ENCODE peak calls at places on chromosomes 13 and 19, in five cellular contexts. One of them, this sample, is unnamed.

GRCh38 chr13:51341232-51341631 is 1.7 kb downstream of the SERPINE3 start:
- DNase-seq in SK-N-SH: no peak
- DNase-seq in tibial artery: no peak
- DNase-seq in CD8-positive, alpha-beta T cell: no peak
- DNase-seq in lung: no peak
- DNase-seq in this sample: no peak

GRCh38 chr13:67372868-67373464 is 142.8 kb upstream of the PCDH9 start:
- DNase-seq in lung: no peak
- DNase-seq in SK-N-SH: no peak
- DNase-seq in tibial artery: no peak
- DNase-seq in CD8-positive, alpha-beta T cell: no peak
- DNase-seq in this sample: no peak

GRCh38 chr13:113413178-113413897 is 40.0 kb downstream of the ADPRHL1 start:
- DNase-seq in lung: no peak
- DNase-seq in tibial artery: peak; percentile 95
- DNase-seq in CD8-positive, alpha-beta T cell: no peak
- DNase-seq in SK-N-SH: no peak
- DNase-seq in this sample: no peak

GRCh38 chr19:42487025-42487797 is 41.1 kb downstream of the CEACAM1 start:
- DNase-seq in CD8-positive, alpha-beta T cell: no peak
- DNase-seq in SK-N-SH: no peak
- DNase-seq in lung: no peak
- DNase-seq in tibial artery: no peak
- DNase-seq in this sample: no peak

GRCh38 chr13:63403726-63404125 is 1988.1 kb upstream of the PCDH20 start:
- DNase-seq in SK-N-SH: no peak
- DNase-seq in CD8-positive, alpha-beta T cell: no peak
- DNase-seq in lung: no peak
- DNase-seq in tibial artery: no peak
- DNase-seq in this sample: no peak

GRCh38 chr19:41001243-41001971 is 10.3 kb downstream of the CYP2B6 start:
- DNase-seq in SK-N-SH: no peak
- DNase-seq in CD8-positive, alpha-beta T cell: no peak
- DNase-seq in tibial artery: no peak
- DNase-seq in lung: no peak
- DNase-seq in this sample: no peak

GRCh38 chr13:35888327-35888940 is 242.7 kb downstream of the DCLK1 start:
- DNase-seq in lung: peak; percentile 15
- DNase-seq in SK-N-SH: peak; percentile 18
- DNase-seq in CD8-positive, alpha-beta T cell: no peak
- DNase-seq in tibial artery: no peak
- DNase-seq in this sample: no peak

GRCh38 chr13:42594577-42595571 is 20.9 kb downstream of the TNFSF11 start:
- DNase-seq in tibial artery: no peak
- DNase-seq in lung: peak; percentile 60
- DNase-seq in SK-N-SH: peak; percentile 58
- DNase-seq in CD8-positive, alpha-beta T cell: no peak
- DNase-seq in this sample: peak; percentile 52

GRCh38 chr19:17655751-17656480 is 32.2 kb downstream of the UNC13A start:
- DNase-seq in CD8-positive, alpha-beta T cell: no peak
- DNase-seq in tibial artery: no peak
- DNase-seq in SK-N-SH: no peak
- DNase-seq in lung: no peak
- DNase-seq in this sample: no peak

GRCh38 chr19:45953676-45954075 is 20.0 kb downstream of the NOVA2 start:
- DNase-seq in tibial artery: no peak
- DNase-seq in SK-N-SH: no peak
- DNase-seq in CD8-positive, alpha-beta T cell: no peak
- DNase-seq in lung: no peak
- DNase-seq in this sample: no peak

GRCh38 chr19:10780368-10780767 is 55.6 kb downstream of the TMED1 start:
- DNase-seq in lung: peak; percentile 65
- DNase-seq in tibial artery: peak; percentile 77
- DNase-seq in CD8-positive, alpha-beta T cell: no peak
- DNase-seq in SK-N-SH: no peak
- DNase-seq in this sample: no peak

GRCh38 chr13:21399741-21400140 is 59.4 kb downstream of the ZDHHC20 start:
- DNase-seq in CD8-positive, alpha-beta T cell: no peak
- DNase-seq in tibial artery: no peak
- DNase-seq in SK-N-SH: no peak
- DNase-seq in lung: no peak
- DNase-seq in this sample: no peak

GRCh38 chr19:43780706-43781525 is at the start of gene KCNN4:
- DNase-seq in CD8-positive, alpha-beta T cell: peak; percentile 29
- DNase-seq in lung: no peak
- DNase-seq in tibial artery: no peak
- DNase-seq in SK-N-SH: no peak
- DNase-seq in this sample: no peak

GRCh38 chr19:44808463-44809371 is at the start of gene BCAM:
- DNase-seq in lung: peak; percentile 69
- DNase-seq in SK-N-SH: peak; percentile 97
- DNase-seq in tibial artery: peak; percentile 89
- DNase-seq in CD8-positive, alpha-beta T cell: no peak
- DNase-seq in this sample: peak; percentile 82
- H3K27ac ChIP-seq in lung: peak within 1 kb of the TSS; percentile 94
- H3K27ac ChIP-seq in SK-N-SH: no peak within 1 kb of the TSS
- H3K27ac ChIP-seq in tibial artery: peak within 1 kb of the TSS; percentile 87
- H3K27ac ChIP-seq in CD8-positive, alpha-beta T cell: no peak within 1 kb of the TSS
- H3K27ac ChIP-seq in this sample: peak within 1 kb of the TSS; percentile 77

DNA sequence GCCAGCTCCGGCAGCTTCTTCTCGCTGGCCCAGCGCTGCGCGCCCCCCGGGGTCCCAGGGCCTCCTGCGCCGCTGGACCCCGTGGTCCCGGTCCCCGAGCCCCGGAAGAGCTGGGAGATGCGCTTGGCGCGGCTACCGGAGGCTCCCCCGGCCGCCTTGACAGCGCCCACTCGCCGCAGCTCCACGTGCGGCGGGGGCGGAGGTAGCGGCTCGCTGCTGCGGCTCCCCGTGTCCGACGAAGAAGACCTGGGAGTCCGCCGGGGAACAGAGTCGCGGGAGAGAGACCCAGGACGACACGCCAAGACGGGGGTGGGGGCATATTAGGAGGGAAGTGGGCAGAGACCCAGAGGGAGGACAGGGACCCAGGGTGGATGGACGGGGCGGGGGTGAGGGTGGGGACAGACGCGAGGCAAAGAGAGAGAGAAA is 997 bp downstream of the RASIP1 start:
- DNase-seq in tibial artery: no peak
- DNase-seq in SK-N-SH: peak; percentile 67
- DNase-seq in CD8-positive, alpha-beta T cell: no peak
- DNase-seq in lung: no peak
- DNase-seq in this sample: no peak
- H3K27ac ChIP-seq in tibial artery: peak overlapping the region; percentile 34
- H3K27ac ChIP-seq in SK-N-SH: no peak overlapping the region
- H3K27ac ChIP-seq in CD8-positive, alpha-beta T cell: no peak overlapping the region
- H3K27ac ChIP-seq in lung: peak overlapping the region; percentile 68
- H3K27ac ChIP-seq in this sample: peak overlapping the region; percentile 73

GRCh38 chr19:2185734-2186070 is 22.0 kb downstream of the DOT1L start:
- DNase-seq in lung: no peak
- DNase-seq in CD8-positive, alpha-beta T cell: no peak
- DNase-seq in SK-N-SH: no peak
- DNase-seq in tibial artery: no peak
- DNase-seq in this sample: no peak
- H3K27ac ChIP-seq in lung: peak overlapping the region; percentile 80
- H3K27ac ChIP-seq in CD8-positive, alpha-beta T cell: no peak overlapping the region
- H3K27ac ChIP-seq in SK-N-SH: no peak overlapping the region
- H3K27ac ChIP-seq in tibial artery: peak overlapping the region; percentile 89
- H3K27ac ChIP-seq in this sample: peak overlapping the region; percentile 77

GRCh38 chr13:101416181-101417042 is at the start of gene NALCN:
- DNase-seq in SK-N-SH: peak; percentile 82
- DNase-seq in tibial artery: peak; percentile 70
- DNase-seq in CD8-positive, alpha-beta T cell: no peak
- DNase-seq in lung: no peak
- DNase-seq in this sample: no peak

GRCh38 chr13:101412076-101412475 is 4.2 kb downstream of the NALCN start:
- DNase-seq in tibial artery: no peak
- DNase-seq in SK-N-SH: no peak
- DNase-seq in lung: no peak
- DNase-seq in CD8-positive, alpha-beta T cell: no peak
- DNase-seq in this sample: no peak

GRCh38 chr13:101415358-101416174 is 742 bp downstream of the NALCN start:
- DNase-seq in CD8-positive, alpha-beta T cell: no peak
- DNase-seq in tibial artery: no peak
- DNase-seq in SK-N-SH: no peak
- DNase-seq in lung: no peak
- DNase-seq in this sample: no peak

GRCh38 chr13:101417501-101417900 is 1.2 kb upstream of the NALCN start:
- DNase-seq in SK-N-SH: no peak
- DNase-seq in lung: no peak
- DNase-seq in tibial artery: no peak
- DNase-seq in CD8-positive, alpha-beta T cell: no peak
- DNase-seq in this sample: no peak

GRCh38 chr13:101417043-101417406 is 717 bp upstream of the NALCN start:
- DNase-seq in lung: no peak
- DNase-seq in SK-N-SH: peak; percentile 51
- DNase-seq in CD8-positive, alpha-beta T cell: no peak
- DNase-seq in tibial artery: no peak
- DNase-seq in this sample: no peak
- H3K27ac ChIP-seq in lung: no peak overlapping the region
- H3K27ac ChIP-seq in SK-N-SH: no peak overlapping the region
- H3K27ac ChIP-seq in CD8-positive, alpha-beta T cell: no peak overlapping the region
- H3K27ac ChIP-seq in tibial artery: peak overlapping the region; percentile 84
- H3K27ac ChIP-seq in this sample: no peak overlapping the region

GRCh38 chr19:48696353-48697010 is 711 bp downstream of the FUT2 start:
- DNase-seq in lung: no peak
- DNase-seq in tibial artery: no peak
- DNase-seq in CD8-positive, alpha-beta T cell: no peak
- DNase-seq in SK-N-SH: no peak
- DNase-seq in this sample: no peak

GRCh38 chr19:48698046-48698445 is 2.3 kb downstream of the FUT2 start:
- DNase-seq in CD8-positive, alpha-beta T cell: no peak
- DNase-seq in SK-N-SH: no peak
- DNase-seq in lung: peak; percentile 52
- DNase-seq in tibial artery: no peak
- DNase-seq in this sample: no peak

DNA sequence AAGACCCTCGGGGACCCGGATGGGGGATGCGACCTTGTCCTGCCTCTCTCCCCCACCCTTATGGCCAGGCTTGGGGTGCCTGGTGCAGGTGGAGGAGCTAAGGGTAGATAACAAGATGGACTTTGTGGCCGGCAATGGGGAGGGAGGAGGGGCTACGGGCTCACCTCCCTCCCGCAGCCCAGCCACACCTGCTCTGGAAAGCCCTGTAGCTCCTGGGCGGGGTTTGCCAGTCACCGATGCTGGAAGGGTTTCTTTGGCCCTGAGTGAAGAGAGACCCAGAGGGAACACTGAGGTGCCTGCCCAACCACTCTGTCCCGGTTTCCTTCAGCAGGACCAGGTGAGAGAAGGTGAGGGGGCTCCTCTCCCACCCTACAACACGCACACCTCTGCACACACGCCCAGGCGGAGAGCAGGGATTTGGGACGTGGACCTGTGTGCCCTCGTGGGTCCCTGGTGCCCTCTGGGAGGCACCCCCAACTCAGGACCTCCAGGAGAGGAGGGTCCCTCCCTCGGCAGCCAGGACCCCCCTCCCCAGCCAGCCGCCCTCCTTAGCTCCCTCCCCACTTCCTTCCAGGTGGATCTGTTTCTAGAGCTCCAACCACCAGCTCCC is at the start of gene FUT2:
- DNase-seq in tibial artery: no peak
- DNase-seq in lung: no peak
- DNase-seq in CD8-positive, alpha-beta T cell: no peak
- DNase-seq in SK-N-SH: no peak
- DNase-seq in this sample: no peak
- H3K27ac ChIP-seq in tibial artery: no peak within 1 kb of the TSS
- H3K27ac ChIP-seq in lung: peak within 1 kb of the TSS; percentile 26
- H3K27ac ChIP-seq in CD8-positive, alpha-beta T cell: no peak within 1 kb of the TSS
- H3K27ac ChIP-seq in SK-N-SH: no peak within 1 kb of the TSS
- H3K27ac ChIP-seq in this sample: peak within 1 kb of the TSS; percentile 17

GRCh38 chr13:31859546-31859945 is 120.2 kb downstream of the RXFP2 start:
- DNase-seq in CD8-positive, alpha-beta T cell: no peak
- DNase-seq in lung: no peak
- DNase-seq in SK-N-SH: no peak
- DNase-seq in tibial artery: no peak
- DNase-seq in this sample: no peak
- H3K27ac ChIP-seq in CD8-positive, alpha-beta T cell: no peak overlapping the region
- H3K27ac ChIP-seq in lung: no peak overlapping the region
- H3K27ac ChIP-seq in SK-N-SH: peak overlapping the region; percentile 77
- H3K27ac ChIP-seq in tibial artery: peak overlapping the region; percentile 77
- H3K27ac ChIP-seq in this sample: peak overlapping the region; percentile 28